ENCODE peak calls at places on chromosomes 2 and 18, in five cellular contexts. O is myocyte; U is SW480; Y is effector memory CD8-positive, alpha-beta T cell; W is lower lobe of right lung. A is an unnamed sample.

GRCh38 chr18:74731097-74731496 is 133.4 kb downstream of the ZNF407 start:
- DNase-seq in O (peak), U (no peak), Y (no peak), W (no peak), A (no peak)

GRCh38 chr18:46333371-46334199 is 229.4 kb downstream of the HAUS1 start:
- DNase-seq in O (no peak), U (no peak), Y (peak), W (no peak), A (peak)

GRCh38 chr18:61988100-61988499 is 95.3 kb upstream of the RNF152 start:
- DNase-seq in O (peak), U (no peak), Y (no peak), W (no peak), A (no peak)

GRCh38 chr2:38147333-38148121 is 71.6 kb upstream of the CYP1B1 start:
- DNase-seq in O (peak), U (no peak), Y (no peak), W (no peak), A (no peak)

GRCh38 chr18:34399892-34400291 is 175.2 kb upstream of the NOL4 start:
- DNase-seq in O (peak), U (no peak), Y (no peak), W (no peak), A (no peak)

GRCh38 chr2:219175928-219176817 is 552 bp downstream of the CNPPD1 start:
- DNase-seq in O (peak), U (peak), Y (peak), W (peak), A (peak)

GRCh38 chr2:24617431-24617830 is 126.4 kb downstream of the NCOA1 start:
- DNase-seq in O (peak), U (no peak), Y (no peak), W (no peak), A (no peak)

GRCh38 chr18:50401888-50402287 is 27.0 kb downstream of the SKA1 start:
- DNase-seq in O (peak), U (no peak), Y (no peak), W (peak), A (peak)

A was measured in Right ventricle myocardium superior.